ENCODE peak calls at places on chromosomes 5 and 9, in nine cellular contexts. T is ELF-1, G is GF-D8, Z is lower leg skin, U is GM23248, B is AG09309, R is amniotic stem cell, E is small intestine, M is T-helper 9 cell. I is an unnamed sample.

GRCh38 chr9:14846871-14847311 is 63.3 kb downstream of the FREM1 start:
- DNase-seq in Z (no peak), G (no peak), M (peak; percentile 23), B (no peak), E (peak; percentile 35), R (no peak), T (peak; percentile 86), U (peak; percentile 66), I (no peak)

GRCh38 chr5:126446498-126447224 is 23.5 kb downstream of the GRAMD2B start:
- DNase-seq in T (no peak), G (no peak), U (peak; percentile 96), E (peak; percentile 84), Z (no peak), B (peak; percentile 86), R (peak; percentile 74), M (no peak), I (no peak)

GRCh38 chr9:5536684-5537083 is 26.4 kb downstream of the PDCD1LG2 start:
- DNase-seq in M (no peak), Z (no peak), U (no peak), B (no peak), G (no peak), T (no peak), R (no peak), E (no peak), I (no peak)

GRCh38 chr5:157556615-157557418 is 18.8 kb downstream of the ADAM19 start:
- DNase-seq in Z (no peak), M (no peak), G (no peak), U (no peak), E (no peak), T (no peak), R (no peak), B (no peak), I (no peak)

GRCh38 chr5:28743362-28743761 is 1705.0 kb upstream of the CDH9 start:
- DNase-seq in B (no peak), E (no peak), M (no peak), U (no peak), Z (no peak), T (no peak), G (no peak), R (peak; percentile 1), I (no peak)

GRCh38 chr5:35926389-35927051 is 11.9 kb downstream of the CAPSL start:
- DNase-seq in B (no peak), E (peak; percentile 53), T (peak; percentile 57), Z (peak; percentile 46), R (peak; percentile 10), U (peak; percentile 59), M (peak; percentile 53), G (no peak), I (no peak)

GRCh38 chr5:116970318-116970717 is 395.7 kb upstream of the SEMA6A start:
- DNase-seq in U (peak; percentile 2), Z (no peak), G (no peak), R (no peak), B (no peak), M (no peak), T (no peak), E (no peak), I (no peak)

GRCh38 chr5:102777099-102777498 is 22.0 kb downstream of the PAM start:
- DNase-seq in M (no peak), Z (no peak), G (no peak), R (no peak), B (no peak), T (no peak), U (no peak), E (no peak), I (no peak)

GRCh38 chr5:127650022-127650421 is 1.1 kb downstream of the CTXN3 start:
- DNase-seq in B (no peak), E (no peak), U (no peak), R (no peak), M (no peak), T (peak; percentile 18), Z (no peak), G (no peak), I (no peak)

GRCh38 chr5:80254767-80255424 is 952 bp downstream of the SERINC5 start:
- DNase-seq in U (peak; percentile 63), E (peak; percentile 45), Z (peak; percentile 48), B (no peak), R (no peak), T (no peak), M (no peak), G (peak; percentile 15), I (no peak)

I was measured in pulmonary artery endothelial cell.